ENCODE peak calls at places on chromosomes 1 and 21, in ten cellular contexts. One of them, this sample, is unnamed.

GRCh38 chr21:38533887-38534286 is 35.6 kb upstream of the ERG start:
- DNase-seq in tibial artery: no peak
- DNase-seq in stimulated activated CD8-positive, alpha-beta memory T cell treated with anti-CD3 and anti-CD28 coated beads, Interleukin-4, amount 100 ng/mL, for 1 hour: no peak
- DNase-seq in stimulated activated CD4-positive, alpha-beta T cell treated with anti-CD3 and anti-CD28 coated beads, Interleukin-12 subunit alpha, Interleukin-12 subunit beta, amount 100 ng/mL, for 4 hours: no peak
- DNase-seq in cardiac fibroblast: no peak
- DNase-seq in fibroblast of mammary gland: no peak
- DNase-seq in heart left ventricle: no peak
- DNase-seq in GDM1: no peak
- DNase-seq in pons: no peak
- DNase-seq in neural progenitor cell: peak; percentile 7
- DNase-seq in this sample: no peak

GRCh38 chr1:6239213-6239752 is 3.5 kb upstream of the ICMT start:
- DNase-seq in stimulated activated CD8-positive, alpha-beta memory T cell treated with anti-CD3 and anti-CD28 coated beads, Interleukin-4, amount 100 ng/mL, for 1 hour: no peak
- DNase-seq in pons: no peak
- DNase-seq in GDM1: no peak
- DNase-seq in fibroblast of mammary gland: no peak
- DNase-seq in tibial artery: no peak
- DNase-seq in stimulated activated CD4-positive, alpha-beta T cell treated with anti-CD3 and anti-CD28 coated beads, Interleukin-12 subunit alpha, Interleukin-12 subunit beta, amount 100 ng/mL, for 4 hours: no peak
- DNase-seq in neural progenitor cell: peak; percentile 65
- DNase-seq in heart left ventricle: no peak
- DNase-seq in cardiac fibroblast: no peak
- DNase-seq in this sample: no peak

GRCh38 chr1:151444791-151445177 is 14.5 kb downstream of the POGZ start:
- DNase-seq in heart left ventricle: no peak
- DNase-seq in tibial artery: no peak
- DNase-seq in pons: no peak
- DNase-seq in neural progenitor cell: no peak
- DNase-seq in stimulated activated CD4-positive, alpha-beta T cell treated with anti-CD3 and anti-CD28 coated beads, Interleukin-12 subunit alpha, Interleukin-12 subunit beta, amount 100 ng/mL, for 4 hours: no peak
- DNase-seq in stimulated activated CD8-positive, alpha-beta memory T cell treated with anti-CD3 and anti-CD28 coated beads, Interleukin-4, amount 100 ng/mL, for 1 hour: no peak
- DNase-seq in GDM1: no peak
- DNase-seq in fibroblast of mammary gland: no peak
- DNase-seq in cardiac fibroblast: no peak
- DNase-seq in this sample: no peak

GRCh38 chr1:94324168-94324544 is 86.8 kb upstream of the ARHGAP29 start:
- DNase-seq in stimulated activated CD8-positive, alpha-beta memory T cell treated with anti-CD3 and anti-CD28 coated beads, Interleukin-4, amount 100 ng/mL, for 1 hour: no peak
- DNase-seq in GDM1: no peak
- DNase-seq in stimulated activated CD4-positive, alpha-beta T cell treated with anti-CD3 and anti-CD28 coated beads, Interleukin-12 subunit alpha, Interleukin-12 subunit beta, amount 100 ng/mL, for 4 hours: no peak
- DNase-seq in tibial artery: no peak
- DNase-seq in heart left ventricle: no peak
- DNase-seq in neural progenitor cell: no peak
- DNase-seq in fibroblast of mammary gland: peak; percentile 36
- DNase-seq in cardiac fibroblast: peak; percentile 72
- DNase-seq in pons: no peak
- DNase-seq in this sample: no peak

GRCh38 chr1:200899954-200900867 is 5.5 kb downstream of the INAVA start:
- DNase-seq in neural progenitor cell: no peak
- DNase-seq in GDM1: no peak
- DNase-seq in stimulated activated CD4-positive, alpha-beta T cell treated with anti-CD3 and anti-CD28 coated beads, Interleukin-12 subunit alpha, Interleukin-12 subunit beta, amount 100 ng/mL, for 4 hours: no peak
- DNase-seq in pons: no peak
- DNase-seq in tibial artery: no peak
- DNase-seq in cardiac fibroblast: no peak
- DNase-seq in fibroblast of mammary gland: no peak
- DNase-seq in heart left ventricle: no peak
- DNase-seq in stimulated activated CD8-positive, alpha-beta memory T cell treated with anti-CD3 and anti-CD28 coated beads, Interleukin-4, amount 100 ng/mL, for 1 hour: no peak
- DNase-seq in this sample: no peak

GRCh38 chr1:29420196-29420595 is 183.9 kb downstream of the PTPRU start:
- DNase-seq in tibial artery: no peak
- DNase-seq in pons: no peak
- DNase-seq in stimulated activated CD8-positive, alpha-beta memory T cell treated with anti-CD3 and anti-CD28 coated beads, Interleukin-4, amount 100 ng/mL, for 1 hour: no peak
- DNase-seq in GDM1: no peak
- DNase-seq in neural progenitor cell: no peak
- DNase-seq in fibroblast of mammary gland: peak; percentile 39
- DNase-seq in heart left ventricle: no peak
- DNase-seq in cardiac fibroblast: no peak
- DNase-seq in stimulated activated CD4-positive, alpha-beta T cell treated with anti-CD3 and anti-CD28 coated beads, Interleukin-12 subunit alpha, Interleukin-12 subunit beta, amount 100 ng/mL, for 4 hours: no peak
- DNase-seq in this sample: no peak

GRCh38 chr1:27503961-27504587 is 14.1 kb upstream of the WASF2 start:
- DNase-seq in neural progenitor cell: peak; percentile 30
- DNase-seq in tibial artery: no peak
- DNase-seq in stimulated activated CD4-positive, alpha-beta T cell treated with anti-CD3 and anti-CD28 coated beads, Interleukin-12 subunit alpha, Interleukin-12 subunit beta, amount 100 ng/mL, for 4 hours: no peak
- DNase-seq in pons: peak; percentile 62
- DNase-seq in fibroblast of mammary gland: peak; percentile 61
- DNase-seq in stimulated activated CD8-positive, alpha-beta memory T cell treated with anti-CD3 and anti-CD28 coated beads, Interleukin-4, amount 100 ng/mL, for 1 hour: no peak
- DNase-seq in GDM1: no peak
- DNase-seq in heart left ventricle: no peak
- DNase-seq in cardiac fibroblast: no peak
- DNase-seq in this sample: no peak

GRCh38 chr1:21655748-21656147 is 13.4 kb downstream of the RAP1GAP start:
- DNase-seq in cardiac fibroblast: no peak
- DNase-seq in stimulated activated CD8-positive, alpha-beta memory T cell treated with anti-CD3 and anti-CD28 coated beads, Interleukin-4, amount 100 ng/mL, for 1 hour: no peak
- DNase-seq in neural progenitor cell: peak; percentile 56
- DNase-seq in GDM1: no peak
- DNase-seq in fibroblast of mammary gland: no peak
- DNase-seq in heart left ventricle: no peak
- DNase-seq in pons: peak; percentile 31
- DNase-seq in tibial artery: no peak
- DNase-seq in stimulated activated CD4-positive, alpha-beta T cell treated with anti-CD3 and anti-CD28 coated beads, Interleukin-12 subunit alpha, Interleukin-12 subunit beta, amount 100 ng/mL, for 4 hours: no peak
- DNase-seq in this sample: no peak

GRCh38 chr1:150144606-150145005 is 5.1 kb upstream of the PLEKHO1 start:
- DNase-seq in tibial artery: no peak
- DNase-seq in stimulated activated CD4-positive, alpha-beta T cell treated with anti-CD3 and anti-CD28 coated beads, Interleukin-12 subunit alpha, Interleukin-12 subunit beta, amount 100 ng/mL, for 4 hours: no peak
- DNase-seq in heart left ventricle: no peak
- DNase-seq in GDM1: peak; percentile 34
- DNase-seq in fibroblast of mammary gland: no peak
- DNase-seq in cardiac fibroblast: no peak
- DNase-seq in stimulated activated CD8-positive, alpha-beta memory T cell treated with anti-CD3 and anti-CD28 coated beads, Interleukin-4, amount 100 ng/mL, for 1 hour: no peak
- DNase-seq in pons: no peak
- DNase-seq in neural progenitor cell: no peak
- DNase-seq in this sample: no peak